ENCODE peak calls at places on chromosomes 4 and X, in four cellular contexts. K is Caco-2, J is tibial nerve, B is testis. E is an unnamed sample.

GRCh38 chrX:116732214-116732613 is 269.4 kb upstream of the CT83 start:
- DNase-seq in K (no peak), J (no peak), B (no peak), E (no peak)

GRCh38 chr4:1683371-1683902 is 676 bp downstream of the FAM53A start:
- DNase-seq in K (no peak), J (peak; percentile 14), B (peak; percentile 60), E (no peak)

GRCh38 chr4:173288296-173288695 is 45.9 kb downstream of the HMGB2 start:
- DNase-seq in K (peak; percentile 74), J (peak; percentile 41), B (peak; percentile 94), E (peak; percentile 28)

GRCh38 chr4:55903577-55903976 is 45.2 kb upstream of the CEP135 start:
- DNase-seq in K (no peak), J (no peak), B (no peak), E (no peak)

GRCh38 chr4:142741995-142742394 is 104.1 kb downstream of the INPP4B start:
- DNase-seq in K (no peak), J (no peak), B (no peak), E (no peak)

GRCh38 chr4:157225096-157225495 is 4.6 kb downstream of the GRIA2 start:
- DNase-seq in K (no peak), J (no peak), B (no peak), E (no peak)

GRCh38 chr4:150411527-150411926 is 170.4 kb upstream of the MAB21L2 start:
- DNase-seq in K (no peak), J (no peak), B (no peak), E (no peak)

GRCh38 chrX:24117288-24117687 is 32.2 kb upstream of the ZFX start:
- DNase-seq in K (no peak), J (no peak), B (peak; percentile 41), E (no peak)

GRCh38 chrX:25976683-25977310 is 161.3 kb upstream of the MAGEB18 start:
- DNase-seq in K (no peak), J (no peak), B (no peak), E (no peak)

GRCh38 chrX:17007134-17007768 is 60.8 kb downstream of the REPS2 start:
- DNase-seq in K (peak; percentile 1), J (no peak), B (no peak), E (peak; percentile 19)

GRCh38 chr4:100208964-100209363 is 18.7 kb upstream of the DDIT4L start:
- DNase-seq in K (no peak), J (no peak), B (no peak), E (no peak)

GRCh38 chrX:18792828-18793227 is 85.4 kb downstream of the PPEF1 start:
- DNase-seq in K (no peak), J (no peak), B (no peak), E (no peak)

GRCh38 chr4:66921433-66921832 is 623.9 kb downstream of the CENPC start:
- DNase-seq in K (no peak), J (no peak), B (no peak), E (no peak)

GRCh38 chr4:40865696-40866095 is 115.9 kb downstream of the NSUN7 start:
- DNase-seq in K (no peak), J (no peak), B (no peak), E (no peak)
- H3K4me3 ChIP-seq in K (no peak overlapping the region), J (no peak overlapping the region), B (no peak overlapping the region), E (no peak overlapping the region)

DNA sequence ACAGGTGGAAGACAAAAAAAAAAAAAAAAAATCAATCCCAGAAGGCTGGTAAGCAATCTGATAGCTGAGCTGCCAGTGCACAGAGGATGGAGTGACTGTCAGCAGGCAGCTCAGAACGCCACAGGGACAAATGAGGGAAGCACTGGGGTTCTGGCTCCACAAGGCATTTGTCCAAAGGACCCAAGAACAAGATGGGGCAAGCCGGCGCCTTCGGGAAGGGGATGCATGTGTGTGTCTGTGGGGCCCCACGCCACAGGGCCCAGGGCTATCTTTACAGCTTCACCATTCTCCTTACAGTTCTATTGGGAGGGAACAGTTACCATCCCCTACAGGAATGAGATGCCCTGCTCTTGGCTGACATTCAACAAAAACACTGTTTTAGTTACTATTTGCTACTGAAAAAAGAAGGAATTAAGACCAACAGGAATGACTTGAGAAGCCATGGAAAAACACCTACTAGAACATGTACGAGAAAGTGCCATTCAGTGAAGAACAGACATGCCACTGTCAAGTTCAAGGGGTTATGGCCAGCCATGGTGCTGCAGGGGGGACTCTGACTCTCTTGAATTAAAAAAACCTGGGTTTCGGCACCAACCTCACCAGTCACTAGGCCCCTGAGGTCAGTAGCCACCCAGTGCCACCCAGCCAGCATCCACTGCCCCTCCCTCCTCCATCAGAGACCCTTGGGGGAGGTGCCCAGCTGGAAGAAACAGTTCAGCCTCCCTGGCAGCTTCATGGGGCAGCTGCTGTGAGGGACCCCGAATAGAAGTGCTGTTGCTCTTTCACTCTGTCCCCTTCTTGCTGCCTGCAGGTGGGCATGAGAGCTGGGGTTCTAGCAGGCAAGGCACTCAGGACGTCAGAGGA is 18.5 kb downstream of the WDR1 start:
- DNase-seq in K (no peak), J (no peak), B (no peak), E (no peak)
- H3K4me1 ChIP-seq in K (no peaks in the 10 kb centered on the region), J (peaks cover 3% of the 10 kb centered on the region), B (peaks cover 16% of the 10 kb centered on the region), E (no peaks in the 10 kb centered on the region)

DNA sequence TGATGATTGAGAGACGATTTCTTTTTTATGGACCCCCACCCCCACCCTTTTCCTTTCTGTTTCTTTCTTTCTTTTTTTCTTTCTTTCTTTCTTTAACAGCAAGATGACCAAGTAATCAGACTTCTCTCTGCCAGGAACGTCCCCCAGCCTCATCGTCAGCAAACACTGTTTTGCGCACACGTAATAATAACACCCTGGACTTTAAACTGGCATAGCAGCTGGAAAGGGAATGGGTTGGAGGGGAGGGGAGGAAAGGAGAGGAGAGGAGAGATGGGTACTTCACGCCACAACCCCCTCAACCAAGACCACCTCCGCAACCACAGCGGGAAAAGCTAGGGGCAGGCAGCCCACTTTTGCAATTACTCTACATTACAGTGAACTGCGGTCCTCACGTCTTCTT is 1.1 kb downstream of the GABRA2 start:
- DNase-seq in K (no peak), J (no peak), B (no peak), E (no peak)
- H3K4me3 ChIP-seq in K (peak overlapping the region; percentile 44), J (peak overlapping the region; percentile 61), B (no peak overlapping the region), E (no peak overlapping the region)

GRCh38 chrX:107731831-107732502 is 43.6 kb downstream of the TSC22D3 start:
- DNase-seq in K (no peak), J (peak; percentile 72), B (peak; percentile 88), E (peak; percentile 82)

GRCh38 chrX:107728342-107729099 is 47.1 kb downstream of the TSC22D3 start:
- DNase-seq in K (no peak), J (no peak), B (no peak), E (no peak)

GRCh38 chrX:107730991-107731766 is 44.4 kb downstream of the TSC22D3 start:
- DNase-seq in K (no peak), J (no peak), B (no peak), E (no peak)

GRCh38 chrX:107730298-107730655 is 45.3 kb downstream of the TSC22D3 start:
- DNase-seq in K (no peak), J (no peak), B (no peak), E (no peak)

GRCh38 chrX:107729558-107730297 is 45.9 kb downstream of the TSC22D3 start:
- DNase-seq in K (no peak), J (no peak), B (no peak), E (peak; percentile 30)
- H3K4me1 ChIP-seq in K (no peaks in the 10 kb centered on the region), J (no peaks in the 10 kb centered on the region), B (peaks cover 33% of the 10 kb centered on the region), E (peaks cover 22% of the 10 kb centered on the region)

GRCh38 chr4:10673817-10674369 is 10.7 kb downstream of the CLNK start:
- DNase-seq in K (no peak), J (no peak), B (no peak), E (no peak)

GRCh38 chr4:10671750-10672149 is 12.8 kb downstream of the CLNK start:
- DNase-seq in K (no peak), J (no peak), B (no peak), E (no peak)

GRCh38 chr4:10667651-10668341 is 16.8 kb downstream of the CLNK start:
- DNase-seq in K (no peak), J (no peak), B (no peak), E (no peak)

GRCh38 chr4:10672379-10672778 is 12.2 kb downstream of the CLNK start:
- DNase-seq in K (no peak), J (no peak), B (no peak), E (no peak)

DNA sequence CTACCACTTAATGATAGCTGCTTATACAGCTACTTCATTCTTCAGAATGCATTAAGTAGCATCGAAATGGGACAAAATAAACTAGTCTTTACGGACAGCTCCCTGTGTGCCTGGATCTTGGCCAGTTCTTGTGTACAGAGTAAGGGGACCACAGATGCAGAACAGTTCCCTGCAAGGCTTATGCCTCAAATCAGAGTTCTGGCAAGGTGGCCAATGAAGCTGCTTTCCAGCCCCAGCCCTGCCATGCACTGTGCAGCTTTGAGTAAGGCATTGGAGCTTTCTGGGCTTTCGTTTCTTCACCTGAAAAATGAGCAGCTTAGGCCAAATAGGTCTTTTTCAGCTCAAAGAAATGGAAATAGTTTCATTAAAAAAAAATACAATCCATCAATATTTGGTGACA is 14.2 kb downstream of the CLNK start:
- DNase-seq in K (no peak), J (no peak), B (no peak), E (no peak)
- H3K4me3 ChIP-seq in K (no peak overlapping the region), J (no peak overlapping the region), B (no peak overlapping the region), E (no peak overlapping the region)

GRCh38 chrX:130085551-130085986 is 24.7 kb downstream of the ELF4 start:
- DNase-seq in K (no peak), J (no peak), B (no peak), E (no peak)
- H3K4me1 ChIP-seq in K (no peaks in the 10 kb centered on the region), J (no peaks in the 10 kb centered on the region), B (no peaks in the 10 kb centered on the region), E (peaks cover 9% of the 10 kb centered on the region)

E was measured in HAP-1.